ENCODE peak calls at places on chromosomes 11 and 22, in four cellular contexts. U is body of pancreas, O is adrenal gland, G is MM.1S. S is an unnamed sample.

GRCh38 chr11:134474942-134475341 is 62.9 kb upstream of the B3GAT1 start:
- DNase-seq in U (no peak), O (no peak), G (no peak), S (no peak)

GRCh38 chr11:6321356-6321755 is 1.1 kb upstream of the CAVIN3 start:
- DNase-seq in U (no peak), O (no peak), G (no peak), S (no peak)

GRCh38 chr11:125625225-125625593 is 246 bp downstream of the CHEK1 start:
- DNase-seq in U (no peak), O (no peak), G (no peak), S (no peak)

GRCh38 chr11:2772544-2773031 is 72.8 kb upstream of the KCNQ1OT1 start:
- DNase-seq in U (no peak), O (peak; percentile 51), G (peak; percentile 94), S (no peak)

GRCh38 chr22:48673806-48674500 is 1153.7 kb downstream of the BRD1 start:
- DNase-seq in U (no peak), O (no peak), G (no peak), S (no peak)

GRCh38 chr11:65861165-65861505 is 902 bp downstream of the MUS81 start:
- DNase-seq in U (no peak), O (peak; percentile 69), G (no peak), S (no peak)

GRCh38 chr22:47574551-47574950 is 812.1 kb downstream of the TBC1D22A start:
- DNase-seq in U (no peak), O (peak; percentile 15), G (no peak), S (no peak)

GRCh38 chr22:29112102-29112501 is 39.3 kb downstream of the KREMEN1 start:
- DNase-seq in U (no peak), O (no peak), G (no peak), S (no peak)

GRCh38 chr11:97140885-97141494 is 751.2 kb downstream of the JRKL start:
- DNase-seq in U (no peak), O (no peak), G (peak; percentile 39), S (no peak)

GRCh38 chr11:94877446-94878200 is 95.7 kb downstream of the CWC15 start:
- DNase-seq in U (no peak), O (peak; percentile 66), G (no peak), S (no peak)

GRCh38 chr11:116828632-116829524 is 829 bp upstream of the APOC3 start:
- DNase-seq in U (no peak), O (no peak), G (no peak), S (no peak)

GRCh38 chr11:132472411-132473205 is 1059.7 kb downstream of the OPCML start:
- DNase-seq in U (no peak), O (no peak), G (no peak), S (no peak)

GRCh38 chr11:15451713-15452112 is 337.0 kb downstream of the INSC start:
- DNase-seq in U (no peak), O (no peak), G (no peak), S (no peak)

GRCh38 chr11:70483077-70483861 is 84.9 kb downstream of the CTTN start:
- DNase-seq in U (no peak), O (peak; percentile 79), G (no peak), S (no peak)

GRCh38 chr22:20967697-20968201 is 694 bp downstream of the AIFM3 start:
- DNase-seq in U (no peak), O (no peak), G (no peak), S (no peak)
- TF ChIP-seq CTCF in U (no peak), O (no peak), G (no peak), S (no peak)

DNA sequence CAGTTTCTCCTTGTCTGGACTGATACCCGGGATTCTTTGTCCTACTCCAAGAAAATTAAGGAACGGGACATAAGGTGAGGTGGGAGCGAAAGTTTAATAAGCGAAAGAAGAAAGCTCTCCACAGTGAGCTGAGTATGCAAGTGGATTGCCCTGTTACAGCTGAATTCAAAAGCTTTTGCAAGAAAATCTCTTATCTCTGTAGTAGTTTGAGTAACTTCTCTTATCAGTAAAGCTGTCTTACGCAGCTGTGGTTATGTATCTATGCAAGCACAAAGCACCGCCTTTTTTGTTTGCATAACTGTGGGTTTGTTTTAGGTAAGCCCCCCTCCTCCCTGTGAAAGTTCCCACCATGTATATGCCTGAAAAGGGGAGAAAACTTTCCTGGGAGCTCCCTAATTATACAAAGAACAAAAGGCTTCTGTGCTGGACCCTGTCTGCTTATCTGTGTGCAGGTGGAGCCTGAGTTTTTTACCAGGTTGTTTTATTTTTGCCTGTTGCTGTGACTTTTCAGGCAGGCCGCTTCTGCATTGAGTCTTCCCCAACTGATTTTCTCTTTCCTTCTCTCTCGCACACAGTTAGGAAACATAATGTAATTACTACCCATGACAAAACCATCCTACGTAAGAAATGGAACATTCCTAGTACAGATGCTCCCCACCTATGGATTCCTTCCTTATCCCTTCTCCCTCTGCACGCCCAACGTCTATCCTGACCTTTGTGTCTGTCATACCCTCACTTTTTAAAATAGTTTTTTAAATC is 826 bp upstream of the PLAAT5 start:
- DNase-seq in U (peak; percentile 71), O (no peak), G (no peak), S (no peak)
- H3K4me3 ChIP-seq in U (peak overlapping the region; percentile 39), O (no peak overlapping the region), G (no peak overlapping the region), S (no peak overlapping the region)

DNA sequence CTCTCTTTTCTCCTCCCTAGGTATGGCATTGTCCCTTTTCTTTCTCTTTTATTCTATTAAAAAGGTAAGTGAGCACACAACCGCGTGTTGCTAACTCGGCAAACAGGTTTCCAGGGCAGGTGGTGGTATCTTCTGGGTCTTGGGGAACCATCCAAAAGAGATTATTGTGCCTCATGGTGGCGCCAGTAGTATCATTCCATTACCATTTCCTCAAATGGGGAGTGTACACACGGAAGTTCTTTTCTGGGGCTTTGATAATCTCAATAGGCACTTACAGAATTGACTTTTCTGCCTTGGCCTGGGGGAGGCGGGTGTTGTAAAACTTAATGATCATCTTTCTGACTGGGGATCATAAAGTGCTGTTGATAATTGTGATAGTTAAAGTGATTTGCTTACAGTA is 234.1 kb downstream of the KIRREL3 start:
- DNase-seq in U (no peak), O (no peak), G (no peak), S (no peak)
- TF ChIP-seq CTCF in U (no peak), O (no peak), G (no peak), S (no peak)

DNA sequence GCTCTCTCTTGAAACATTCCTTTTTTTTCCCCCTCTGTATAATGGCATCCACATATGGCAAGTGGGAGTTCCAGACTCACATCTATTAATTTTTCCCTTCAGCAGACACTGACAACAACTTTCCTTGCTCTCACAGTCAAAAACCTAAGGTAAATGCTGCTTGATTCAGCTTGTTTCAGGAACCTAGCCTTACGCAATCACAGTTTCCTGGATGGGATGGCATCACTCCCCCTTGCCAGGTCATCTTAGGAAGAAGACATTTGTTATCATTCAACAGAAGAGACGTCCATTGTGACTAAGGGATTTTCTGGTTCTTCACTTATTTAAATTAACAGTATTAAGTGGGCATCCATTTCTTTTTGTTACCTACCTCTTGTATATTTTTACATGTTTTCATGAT is 112.0 kb upstream of the PDGFD start:
- DNase-seq in U (no peak), O (no peak), G (no peak), S (no peak)
- H3K4me3 ChIP-seq in U (no peak overlapping the region), O (no peak overlapping the region), G (no peak overlapping the region), S (no peak overlapping the region)

GRCh38 chr11:57640068-57640800 is 9.5 kb downstream of the YPEL4 start:
- DNase-seq in U (no peak), O (no peak), G (no peak), S (no peak)

GRCh38 chr11:57641426-57641825 is 8.3 kb downstream of the YPEL4 start:
- DNase-seq in U (no peak), O (no peak), G (peak; percentile 63), S (no peak)

GRCh38 chr11:57639321-57640067 is 10.2 kb downstream of the YPEL4 start:
- DNase-seq in U (peak; percentile 11), O (no peak), G (no peak), S (no peak)

GRCh38 chr11:57638811-57639320 is 10.8 kb downstream of the YPEL4 start:
- DNase-seq in U (no peak), O (no peak), G (no peak), S (no peak)

DNA sequence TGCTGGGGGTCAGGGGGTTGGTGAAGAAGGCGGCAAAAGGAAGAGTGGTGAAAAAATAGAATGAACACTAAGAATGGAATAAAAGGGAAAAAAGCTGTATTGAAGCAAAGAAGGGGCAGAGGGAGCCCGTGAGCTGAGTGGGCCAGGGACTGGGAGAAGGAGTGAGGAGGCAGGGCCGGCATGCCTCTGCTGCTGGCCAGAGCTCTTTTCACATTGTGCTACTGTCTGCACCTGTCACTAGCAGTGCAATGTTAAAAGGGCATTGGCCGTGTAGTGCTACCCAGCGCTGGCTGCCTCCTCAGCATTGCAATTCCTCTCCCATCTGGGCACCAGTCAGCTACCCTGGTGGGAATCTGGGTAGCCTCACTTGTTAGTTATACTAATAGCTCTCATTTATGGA is 8.7 kb downstream of the YPEL4 start:
- DNase-seq in U (peak; percentile 12), O (no peak), G (peak; percentile 30), S (no peak)
- TF ChIP-seq CTCF in U (no peak), O (no peak), G (peak; percentile 36), S (peak; percentile 32)